ENCODE peak calls at places on chromosome 4, in seven cellular contexts. L is dermis blood vessel endothelial cell, I is adipocyte, W is Calu3, K is mesendoderm, O is thoracic aorta, X is HS-27A. R is an unnamed sample.

GRCh38 chr4:94686086-94686485 is 71.7 kb upstream of the BMPR1B start:
- DNase-seq in O (no peak), W (no peak), K (no peak), X (no peak), L (no peak), I (no peak), R (no peak)

GRCh38 chr4:77631276-77631675 is 25.7 kb downstream of the CXCL13 start:
- DNase-seq in X (no peak), I (no peak), L (no peak), O (no peak), W (no peak), K (no peak), R (no peak)

GRCh38 chr4:40685300-40685699 is 55.6 kb upstream of the RBM47 start:
- DNase-seq in O (no peak), X (no peak), W (no peak), I (peak), K (no peak), L (no peak), R (peak)

GRCh38 chr4:89324671-89325070 is 17.1 kb upstream of the GPRIN3 start:
- DNase-seq in L (no peak), X (no peak), I (peak), K (no peak), O (no peak), W (no peak), R (peak)

GRCh38 chr4:79906996-79907395 is 166.0 kb downstream of the ANTXR2 start:
- DNase-seq in X (no peak), O (no peak), K (no peak), I (no peak), L (no peak), W (no peak), R (no peak)

GRCh38 chr4:138401330-138401729 is 159.2 kb upstream of the SLC7A11 start:
- DNase-seq in I (no peak), K (no peak), W (no peak), L (no peak), O (no peak), X (no peak), R (peak)

GRCh38 chr4:962231-963208 is 10.8 kb downstream of the DGKQ start:
- DNase-seq in W (no peak), L (no peak), I (no peak), O (no peak), K (no peak), X (no peak), R (no peak)

GRCh38 chr4:145279122-145279960 is 99.0 kb upstream of the OTUD4 start:
- DNase-seq in W (no peak), O (no peak), X (no peak), K (no peak), L (peak), I (peak), R (peak)

GRCh38 chr4:25926473-25926872 is 12.5 kb downstream of the SMIM20 start:
- DNase-seq in X (no peak), L (peak), I (no peak), O (no peak), W (no peak), K (no peak), R (no peak)

GRCh38 chr4:100369871-100370270 is 148.0 kb downstream of the EMCN start:
- DNase-seq in K (no peak), I (no peak), O (no peak), W (no peak), X (no peak), L (no peak), R (no peak)

GRCh38 chr4:183996868-183997267 is 91.8 kb downstream of the STOX2 start:
- DNase-seq in X (no peak), O (no peak), W (no peak), K (no peak), I (no peak), L (no peak), R (no peak)

GRCh38 chr4:118346495-118346894 is 6.3 kb downstream of the PRSS12 start:
- DNase-seq in W (no peak), I (no peak), K (peak), X (no peak), O (no peak), L (no peak), R (no peak)

GRCh38 chr4:158130204-158130603 is 42.6 kb downstream of the GASK1B start:
- DNase-seq in O (no peak), W (no peak), K (no peak), I (no peak), L (no peak), X (no peak), R (no peak)

GRCh38 chr4:156962551-156962974 is 9.0 kb downstream of the PDGFC start:
- DNase-seq in L (no peak), K (no peak), W (no peak), X (no peak), I (peak), O (no peak), R (peak)

GRCh38 chr4:153950100-153950979 is 161.5 kb upstream of the SFRP2 start:
- DNase-seq in O (no peak), W (peak), K (no peak), X (no peak), L (no peak), I (peak), R (no peak)